ENCODE peak calls at places on chromosomes 7 and 10, in four cellular contexts. H, U, W and E are unnamed samples.

GRCh38 chr10:101467286-101467770 is 113.4 kb downstream of the BTRC start:
- DNase-seq in H (peak), U (peak), W (no peak), E (peak)

GRCh38 chr7:12583181-12583580 is 12.7 kb downstream of the SCIN start:
- DNase-seq in H (no peak), U (no peak), W (no peak), E (no peak)

GRCh38 chr7:1520574-1521234 is 9.8 kb upstream of the MAFK start:
- DNase-seq in H (peak), U (no peak), W (no peak), E (no peak)

GRCh38 chr7:25968205-25968993 is 183.6 kb upstream of the NFE2L3 start:
- DNase-seq in H (no peak), U (peak), W (no peak), E (no peak)

GRCh38 chr10:96972264-96972663 is 140.2 kb downstream of the LCOR start:
- DNase-seq in H (no peak), U (no peak), W (no peak), E (no peak)

GRCh38 chr10:43043773-43044394 is 33.0 kb upstream of the RET start:
- DNase-seq in H (no peak), U (no peak), W (no peak), E (no peak)

GRCh38 chr7:143375298-143376034 is 5.7 kb upstream of the ZYX start:
- DNase-seq in H (no peak), U (no peak), W (no peak), E (no peak)

GRCh38 chr10:24622781-24623301 is 100.8 kb downstream of the ARHGAP21 start:
- DNase-seq in H (no peak), U (no peak), W (no peak), E (no peak)

GRCh38 chr10:116774728-116775151 is 32.4 kb upstream of the HSPA12A start:
- DNase-seq in H (no peak), U (no peak), W (no peak), E (no peak)

GRCh38 chr7:71019703-71020102 is 112.2 kb upstream of the GALNT17 start:
- DNase-seq in H (no peak), U (no peak), W (no peak), E (no peak)

GRCh38 chr7:25879799-25880198 is 272.2 kb upstream of the NFE2L3 start:
- DNase-seq in H (no peak), U (no peak), W (no peak), E (no peak)

GRCh38 chr7:149655784-149656183 is 117.6 kb downstream of the ZNF467 start:
- DNase-seq in H (no peak), U (no peak), W (no peak), E (no peak)

GRCh38 chr7:133650067-133650466 is 397.2 kb downstream of the EXOC4 start:
- DNase-seq in H (no peak), U (no peak), W (no peak), E (no peak)

DNA sequence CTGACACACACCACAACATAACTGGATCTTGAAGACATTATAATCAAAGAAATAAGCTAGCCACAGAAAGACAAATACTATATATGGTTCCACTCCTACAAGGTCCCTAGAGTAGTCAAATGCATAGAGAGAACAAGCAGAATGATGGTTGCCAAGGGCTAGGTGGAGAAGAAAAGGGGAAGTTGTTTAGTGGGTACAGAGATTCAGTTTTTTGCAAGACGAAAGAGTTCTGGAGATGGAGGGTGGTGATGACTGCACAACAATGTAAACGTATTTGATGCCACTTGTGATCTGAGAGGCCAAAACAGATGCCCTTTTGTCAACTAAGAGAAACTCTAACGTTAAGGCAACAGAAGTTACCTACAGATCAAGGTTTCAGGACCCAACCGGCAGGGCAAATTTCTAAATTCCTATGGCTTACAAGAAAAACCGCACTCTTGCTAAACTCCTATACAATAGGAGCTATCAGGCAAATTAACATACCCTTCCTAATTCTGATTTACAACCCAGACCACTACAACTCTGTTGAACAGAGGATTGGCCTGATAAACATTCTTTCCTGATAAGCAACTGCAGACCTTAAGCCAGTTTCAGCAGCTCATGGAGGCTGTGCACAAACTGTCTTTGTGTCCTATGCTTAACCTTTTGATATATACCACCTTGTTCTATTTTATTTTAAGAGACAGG is 69.0 kb downstream of the FAM107B start:
- DNase-seq in H (no peak), U (no peak), W (no peak), E (peak)
- TF ChIP-seq ZNF274 in H (no peak), U (no peak), W (no peak), E (no peak)

DNA sequence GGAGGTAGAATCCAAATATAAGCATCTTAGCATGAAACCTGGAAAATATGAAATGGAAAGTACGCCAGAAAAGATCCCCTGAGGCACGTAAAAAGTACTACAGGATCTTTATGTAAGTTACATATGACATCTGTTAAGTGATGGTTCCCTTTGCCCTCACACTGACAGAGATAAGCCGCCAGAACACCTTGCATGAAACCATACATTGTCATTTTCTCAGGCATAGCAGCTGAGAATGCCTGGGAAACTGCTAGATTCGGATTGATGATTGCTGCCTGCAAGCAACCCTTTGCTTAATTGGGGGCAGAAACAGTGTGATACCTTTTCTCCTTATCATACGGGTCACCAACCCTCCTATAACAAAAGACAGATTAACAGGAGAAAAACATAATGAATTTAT is 826.6 kb upstream of the LRRN3 start:
- DNase-seq in H (no peak), U (no peak), W (no peak), E (no peak)
- TF ChIP-seq SUZ12 in H (no peak), U (no peak), W (no peak), E (no peak)

DNA sequence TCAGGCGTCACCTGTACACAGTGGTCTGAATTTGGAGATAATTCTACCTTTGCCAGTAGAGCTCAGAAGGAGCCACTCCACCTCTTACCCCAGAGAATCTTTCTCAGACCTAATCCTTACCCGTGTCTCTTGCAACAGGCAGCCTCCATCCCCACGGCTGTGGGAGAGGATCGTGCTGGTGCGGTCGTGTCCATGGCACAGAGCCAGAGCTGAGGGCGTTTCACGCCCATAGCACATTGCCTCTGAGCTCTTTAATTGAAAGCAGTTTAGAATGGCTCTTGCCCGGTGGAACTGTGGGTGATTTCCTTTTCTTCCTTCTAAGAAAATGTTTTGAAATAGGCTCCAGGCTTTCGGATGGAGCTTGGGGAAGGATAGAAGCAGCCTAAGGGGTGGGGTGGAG is 41.5 kb downstream of the PRF1 start:
- DNase-seq in H (no peak), U (no peak), W (no peak), E (no peak)
- TF ChIP-seq ZNF274 in H (no peak), U (no peak), W (no peak), E (no peak)

GRCh38 chr10:73039635-73040034 is 57.0 kb downstream of the P4HA1 start:
- DNase-seq in H (no peak), U (no peak), W (no peak), E (no peak)
- TF ChIP-seq SUZ12 in H (no peak), U (no peak), W (no peak), E (no peak)

DNA sequence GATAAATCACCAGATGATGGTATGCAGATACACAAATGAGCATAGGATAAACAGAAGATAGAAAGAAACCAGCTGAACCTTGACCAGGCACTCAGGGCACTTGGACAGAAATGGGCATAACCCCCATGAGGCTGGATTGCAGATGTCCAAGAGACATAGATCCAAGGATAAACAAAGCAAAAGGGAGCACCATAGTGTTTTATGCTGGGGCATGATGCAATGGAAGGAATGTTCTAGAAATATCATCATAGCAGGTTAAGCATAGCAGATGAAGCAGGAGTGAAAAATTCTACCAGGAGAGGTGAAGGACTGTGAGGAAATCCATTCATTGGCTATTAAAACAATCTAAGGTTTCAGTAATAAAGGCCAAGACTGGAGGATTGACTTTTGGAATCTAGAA is 70.5 kb upstream of the TES start:
- DNase-seq in H (no peak), U (no peak), W (no peak), E (no peak)
- TF ChIP-seq ZNF274 in H (no peak), U (no peak), W (no peak), E (no peak)

GRCh38 chr7:131538791-131539179 is 17.6 kb downstream of the PODXL start:
- DNase-seq in H (no peak), U (no peak), W (no peak), E (no peak)
- TF ChIP-seq SUZ12 in H (no peak), U (no peak), W (no peak), E (no peak)

GRCh38 chr7:120486164-120486563 is 213.2 kb downstream of the KCND2 start:
- DNase-seq in H (no peak), U (no peak), W (no peak), E (no peak)
- TF ChIP-seq ZNF274 in H (no peak), U (no peak), W (no peak), E (no peak)

DNA sequence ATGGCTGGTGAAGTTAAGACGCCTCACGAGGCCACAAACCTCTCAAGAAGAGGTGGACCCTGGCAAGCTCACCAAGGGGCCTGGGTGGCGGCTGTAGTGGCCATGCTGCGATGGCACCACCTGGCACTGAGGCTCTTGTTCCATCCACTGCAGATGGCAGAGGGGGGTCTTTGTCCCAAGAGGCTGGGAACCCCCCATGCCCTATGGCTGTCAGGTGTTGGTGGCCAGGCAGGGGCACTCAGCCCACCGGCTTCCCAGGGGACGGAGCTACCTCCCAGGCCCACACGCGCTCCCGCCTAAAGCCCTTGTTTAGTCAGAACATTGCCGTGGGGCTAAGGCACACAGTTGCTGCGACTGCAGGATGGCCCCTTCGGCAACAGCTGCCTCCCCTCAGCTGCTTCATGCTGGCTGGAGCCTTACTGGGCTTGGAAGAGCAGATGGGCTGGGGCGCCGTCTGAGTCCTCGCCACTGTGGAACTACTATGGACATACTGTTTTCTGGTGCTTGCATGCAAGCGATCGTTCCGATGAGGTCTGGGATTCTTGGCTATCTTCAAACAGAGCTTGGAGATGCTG is 46.8 kb downstream of the DPYSL4 start:
- DNase-seq in H (no peak), U (no peak), W (no peak), E (no peak)
- TF ChIP-seq SUZ12 in H (no peak), U (no peak), W (no peak), E (no peak)

GRCh38 chr7:158902427-158902826 is 46.1 kb downstream of the DYNC2I1 start:
- DNase-seq in H (no peak), U (no peak), W (no peak), E (no peak)
- TF ChIP-seq ZNF274 in H (no peak), U (no peak), W (no peak), E (no peak)

GRCh38 chr10:17075975-17076374 is 53.6 kb downstream of the CUBN start:
- DNase-seq in H (no peak), U (no peak), W (no peak), E (no peak)
- TF ChIP-seq SUZ12 in H (no peak), U (no peak), W (no peak), E (no peak)